ENCODE peak calls at places on chromosomes 6 and 20, in six cellular contexts. J is neural crest cell, M is mesothelial cell of epicardium, Q is suprapubic skin, U is AG10803, W is upper lobe of right lung. C is an unnamed sample.

GRCh38 chr6:43035495-43036194 is 14.2 kb downstream of the RRP36 start:
- DNase-seq in M (no peak), J (no peak), U (no peak), Q (no peak), W (no peak), C (no peak)

GRCh38 chr6:44630125-44631028 is 242.9 kb downstream of the CDC5L start:
- DNase-seq in J (peak), M (no peak), Q (no peak), U (peak), W (no peak), C (no peak)

GRCh38 chr6:138162104-138162946 is 586 bp downstream of the ARFGEF3 start:
- DNase-seq in J (no peak), U (no peak), W (peak), Q (peak), M (no peak), C (no peak)

GRCh38 chr6:145372671-145373123 is 362.6 kb downstream of the EPM2A start:
- DNase-seq in U (peak), Q (no peak), W (no peak), J (no peak), M (no peak), C (no peak)

GRCh38 chr20:46126440-46127056 is 8.4 kb downstream of the CD40 start:
- DNase-seq in U (no peak), M (no peak), J (no peak), Q (peak), W (no peak), C (no peak)

GRCh38 chr6:139984317-139984716 is 609.9 kb upstream of the CITED2 start:
- DNase-seq in J (no peak), M (no peak), U (no peak), Q (no peak), W (no peak), C (no peak)

GRCh38 chr6:152130441-152130840 is 323.0 kb downstream of the ESR1 start:
- DNase-seq in J (no peak), Q (no peak), M (no peak), U (peak), W (no peak), C (no peak)

GRCh38 chr6:66814156-66814555 is 1107.1 kb upstream of the EYS start:
- DNase-seq in Q (no peak), J (no peak), W (no peak), U (no peak), M (no peak), C (no peak)

DNA sequence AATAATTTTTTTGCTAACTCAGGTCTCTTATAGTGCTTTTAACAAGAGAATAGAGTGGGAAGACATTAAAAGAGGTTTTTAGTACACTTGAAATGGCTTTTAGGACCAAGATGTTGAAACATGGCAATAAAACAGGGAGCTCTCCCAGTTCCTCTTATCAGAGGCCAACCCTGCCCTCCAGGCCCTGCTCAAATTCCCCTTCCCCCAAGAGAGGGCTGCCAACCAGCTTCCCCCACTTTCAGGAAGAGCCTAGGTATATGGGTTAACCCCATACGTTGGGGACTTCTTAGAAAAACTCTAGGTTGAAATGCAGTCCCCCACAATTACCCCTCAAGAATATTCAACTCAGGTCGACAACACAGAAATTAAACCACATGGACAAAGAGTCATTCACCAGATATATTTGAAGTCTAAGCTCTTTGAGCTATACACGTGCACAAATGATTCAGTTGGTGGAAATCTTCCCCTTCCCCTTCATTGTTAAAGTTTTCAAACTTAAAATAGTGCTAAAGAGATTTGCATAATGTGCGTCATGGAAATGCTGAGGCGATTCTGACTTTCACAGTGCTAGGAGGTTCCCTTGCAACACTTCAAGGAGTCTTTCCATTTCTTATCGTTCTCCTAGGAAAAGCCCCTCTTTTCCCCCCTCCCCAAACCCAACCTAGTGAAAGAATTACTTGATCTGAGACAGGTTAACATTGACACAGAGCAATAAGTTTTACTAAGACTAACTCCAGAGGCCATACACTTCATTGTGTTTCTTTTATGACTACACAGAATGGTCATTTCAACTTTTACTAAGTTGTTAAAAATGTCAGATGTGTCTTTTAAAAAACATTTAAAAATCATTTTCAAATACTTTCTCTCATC is 49.8 kb upstream of the ENPP5 start:
- DNase-seq in Q (no peak), W (no peak), U (no peak), M (no peak), J (no peak), C (no peak)
- TF ChIP-seq CTCF in Q (no peak), W (no peak), U (no peak), M (no peak), J (no peak), C (no peak)

GRCh38 chr6:27611451-27611850 is 138.5 kb upstream of the ZNF184 start:
- DNase-seq in M (no peak), Q (no peak), J (no peak), U (no peak), W (no peak), C (no peak)

GRCh38 chr6:27605401-27606342 is 132.8 kb upstream of the ZNF184 start:
- DNase-seq in M (peak), J (peak), W (no peak), U (peak), Q (no peak), C (no peak)

GRCh38 chr6:27604986-27605385 is 132.1 kb upstream of the ZNF184 start:
- DNase-seq in W (no peak), M (no peak), Q (no peak), U (no peak), J (no peak), C (no peak)

DNA sequence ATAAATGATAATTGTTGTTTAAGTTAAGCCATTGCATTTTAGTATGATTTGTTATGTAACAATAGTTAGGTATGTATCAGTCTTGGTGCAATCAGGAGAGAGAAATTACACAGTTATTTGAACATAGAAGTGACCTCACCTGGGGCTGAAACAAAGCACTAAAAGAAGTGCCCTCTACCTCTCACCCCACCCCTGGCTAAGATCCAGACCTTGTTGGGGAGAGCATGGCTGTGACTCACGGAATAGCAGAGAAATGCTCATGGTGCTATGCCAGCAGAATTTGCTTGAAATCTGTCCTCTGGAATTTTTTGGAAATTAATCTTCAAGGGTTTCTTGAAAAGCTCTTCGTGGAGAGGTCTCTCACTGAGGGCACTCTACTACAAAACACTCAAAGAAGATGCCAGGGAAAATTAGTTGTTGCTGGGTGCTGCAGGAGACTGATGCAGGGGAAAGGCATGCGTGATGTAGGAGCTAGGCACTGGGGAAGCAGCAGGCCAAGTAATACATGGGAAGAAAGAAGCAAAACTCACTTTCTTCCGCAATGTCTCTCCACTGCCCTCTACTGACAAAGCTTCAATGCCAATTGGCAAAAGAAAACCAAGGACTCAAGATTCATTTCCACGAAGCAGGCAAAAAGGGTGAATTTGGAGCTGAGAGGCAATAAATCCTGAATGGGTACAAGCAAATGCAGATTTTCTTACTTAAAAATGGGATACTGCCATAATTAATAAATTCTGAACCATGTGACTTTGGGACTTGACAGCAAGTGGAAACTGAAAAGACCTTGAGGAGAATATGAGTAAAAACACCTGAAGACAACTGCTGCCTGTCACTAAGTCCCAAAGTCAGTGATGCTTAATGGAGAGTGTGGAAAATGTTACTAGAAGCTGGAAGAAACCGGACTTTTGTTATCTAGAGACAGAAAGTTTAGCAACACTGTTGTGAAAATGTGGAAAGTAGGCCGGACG is 136.3 kb upstream of the ZNF184 start:
- DNase-seq in W (no peak), U (peak), Q (no peak), M (no peak), J (no peak), C (no peak)
- TF ChIP-seq CTCF in W (peak), U (peak), Q (peak), M (no peak), J (peak), C (no peak)

DNA sequence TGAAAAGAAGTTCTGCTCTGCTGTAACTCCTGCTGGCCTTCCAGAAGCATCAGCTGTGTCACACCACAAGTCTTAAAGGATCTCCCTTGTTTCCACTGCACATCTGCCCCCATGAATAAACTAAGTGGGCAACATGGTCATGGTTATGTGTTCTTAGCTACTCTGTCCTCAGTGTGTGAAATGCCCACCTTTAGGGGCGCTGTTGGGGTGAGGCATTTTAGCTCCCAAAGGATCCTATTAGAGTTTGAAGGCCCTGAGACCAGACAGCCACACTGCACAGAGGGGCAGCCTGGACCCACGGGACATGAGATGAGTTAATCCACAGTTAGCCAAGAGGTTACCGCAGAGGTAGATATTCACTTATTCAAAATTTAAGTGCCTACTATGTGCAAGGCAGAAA is 294.3 kb upstream of the QKI start:
- DNase-seq in U (no peak), M (no peak), W (no peak), Q (no peak), J (no peak), C (no peak)
- TF ChIP-seq CTCF in U (no peak), M (no peak), W (no peak), Q (no peak), J (no peak), C (no peak)

DNA sequence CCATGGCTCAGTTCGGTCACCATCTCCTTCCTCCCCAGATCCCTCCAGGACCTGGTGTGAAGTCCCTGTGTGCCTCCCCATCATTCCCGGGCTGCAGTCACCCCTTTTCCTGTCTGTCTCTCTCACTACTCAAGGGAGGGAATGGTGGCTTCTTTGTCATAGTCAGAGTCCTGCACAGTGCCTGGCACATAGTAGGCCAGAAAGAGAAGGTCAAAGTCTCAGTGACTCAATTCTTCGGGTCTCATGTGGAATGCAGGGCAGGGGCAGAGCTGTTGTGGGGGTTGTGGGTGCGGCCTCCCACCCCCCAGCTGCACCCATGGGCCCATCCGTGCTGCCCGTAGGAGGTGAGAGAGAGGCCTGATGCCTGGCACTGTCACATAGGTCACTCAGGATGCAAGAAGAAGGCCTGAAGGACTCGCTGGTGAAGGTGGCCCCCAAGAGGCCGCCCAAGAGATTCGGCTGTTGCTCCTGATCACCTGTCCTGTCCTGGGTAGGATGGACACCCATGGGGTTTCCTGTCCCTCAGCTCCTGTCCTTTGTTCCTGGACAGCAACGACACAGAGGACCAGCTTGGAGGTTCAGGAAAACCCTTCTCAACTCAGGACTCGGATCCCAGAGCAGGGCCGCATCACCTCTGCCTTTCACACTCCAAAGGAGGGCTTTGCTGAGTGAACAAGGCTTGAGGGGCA is 34.1 kb downstream of the RAB44 start:
- DNase-seq in M (no peak), Q (no peak), W (no peak), J (no peak), U (no peak), C (no peak)
- TF ChIP-seq CTCF in M (no peak), Q (no peak), W (no peak), J (no peak), U (no peak), C (no peak)

GRCh38 chr6:111417946-111418345 is 65.1 kb downstream of the REV3L start:
- DNase-seq in U (peak), M (no peak), J (no peak), W (no peak), Q (no peak), C (no peak)

GRCh38 chr6:111414373-111414772 is 68.6 kb downstream of the REV3L start:
- DNase-seq in M (no peak), J (no peak), W (no peak), U (no peak), Q (no peak), C (no peak)

GRCh38 chr6:111418971-111419693 is 63.9 kb downstream of the REV3L start:
- DNase-seq in Q (no peak), M (no peak), U (peak), J (no peak), W (no peak), C (no peak)

GRCh38 chr6:111417181-111417585 is 65.8 kb downstream of the REV3L start:
- DNase-seq in U (peak), J (no peak), Q (no peak), M (no peak), W (no peak), C (no peak)

GRCh38 chr6:111416529-111416928 is 66.5 kb downstream of the REV3L start:
- DNase-seq in M (no peak), U (peak), W (no peak), J (no peak), Q (no peak), C (no peak)
- TF ChIP-seq CTCF in M (no peak), U (no peak), W (no peak), J (no peak), Q (no peak), C (no peak)

GRCh38 chr6:38134704-38135088 is 315.2 kb downstream of the ZFAND3 start:
- DNase-seq in U (no peak), M (no peak), W (no peak), Q (no peak), J (no peak), C (no peak)
- TF ChIP-seq CTCF in U (no peak), M (no peak), W (no peak), Q (no peak), J (no peak), C (no peak)

DNA sequence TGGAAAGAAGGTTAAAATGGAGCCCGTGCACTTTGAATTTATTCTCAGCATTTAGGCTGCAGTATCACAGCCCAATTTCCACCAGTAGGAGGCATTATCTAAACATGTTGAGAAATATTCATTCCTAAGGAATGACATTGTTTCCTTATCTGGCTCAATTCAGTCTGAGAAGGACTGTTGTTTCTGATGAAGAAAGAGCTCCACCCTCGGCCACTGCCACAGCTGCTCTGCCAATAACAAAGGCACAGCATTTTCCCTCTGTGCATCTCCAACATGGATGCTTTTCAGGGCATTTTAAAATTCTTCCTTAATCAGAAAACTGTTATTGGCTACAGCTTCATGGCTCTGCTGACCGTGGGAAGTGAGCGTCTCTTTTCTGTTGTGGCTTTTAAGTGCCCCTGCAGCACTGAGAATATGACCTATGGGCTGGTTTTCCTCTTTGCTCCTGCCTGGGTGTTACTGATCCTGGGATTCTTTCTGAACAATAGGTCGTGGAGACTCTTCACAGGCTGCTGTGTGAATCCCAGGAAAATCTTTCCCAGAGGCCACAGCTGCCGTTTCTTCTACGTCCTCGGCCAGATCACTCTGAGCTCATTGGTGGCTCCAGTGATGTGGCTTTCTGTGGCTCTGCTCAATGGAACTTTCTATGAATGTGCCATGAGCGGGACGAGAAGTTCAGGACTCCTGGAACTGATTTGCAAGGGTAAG is at the start of gene CALHM5:
- DNase-seq in M (no peak), Q (no peak), W (no peak), U (peak), J (no peak), C (peak)
- TF ChIP-seq CTCF in M (peak), Q (peak), W (peak), U (peak), J (peak), C (peak)

GRCh38 chr6:26520840-26521484 is 17.2 kb upstream of the HMGN4 start:
- DNase-seq in U (peak), M (peak), Q (peak), J (peak), W (peak), C (peak)

GRCh38 chr6:26519359-26519758 is 18.8 kb upstream of the HMGN4 start:
- DNase-seq in M (no peak), Q (no peak), J (no peak), W (no peak), U (no peak), C (peak)

GRCh38 chr6:26520088-26520839 is 17.9 kb upstream of the HMGN4 start:
- DNase-seq in W (peak), U (no peak), M (no peak), J (no peak), Q (peak), C (no peak)

GRCh38 chr6:26524722-26525360 is 13.3 kb upstream of the HMGN4 start:
- DNase-seq in M (no peak), W (no peak), U (no peak), Q (no peak), J (no peak), C (no peak)

DNA sequence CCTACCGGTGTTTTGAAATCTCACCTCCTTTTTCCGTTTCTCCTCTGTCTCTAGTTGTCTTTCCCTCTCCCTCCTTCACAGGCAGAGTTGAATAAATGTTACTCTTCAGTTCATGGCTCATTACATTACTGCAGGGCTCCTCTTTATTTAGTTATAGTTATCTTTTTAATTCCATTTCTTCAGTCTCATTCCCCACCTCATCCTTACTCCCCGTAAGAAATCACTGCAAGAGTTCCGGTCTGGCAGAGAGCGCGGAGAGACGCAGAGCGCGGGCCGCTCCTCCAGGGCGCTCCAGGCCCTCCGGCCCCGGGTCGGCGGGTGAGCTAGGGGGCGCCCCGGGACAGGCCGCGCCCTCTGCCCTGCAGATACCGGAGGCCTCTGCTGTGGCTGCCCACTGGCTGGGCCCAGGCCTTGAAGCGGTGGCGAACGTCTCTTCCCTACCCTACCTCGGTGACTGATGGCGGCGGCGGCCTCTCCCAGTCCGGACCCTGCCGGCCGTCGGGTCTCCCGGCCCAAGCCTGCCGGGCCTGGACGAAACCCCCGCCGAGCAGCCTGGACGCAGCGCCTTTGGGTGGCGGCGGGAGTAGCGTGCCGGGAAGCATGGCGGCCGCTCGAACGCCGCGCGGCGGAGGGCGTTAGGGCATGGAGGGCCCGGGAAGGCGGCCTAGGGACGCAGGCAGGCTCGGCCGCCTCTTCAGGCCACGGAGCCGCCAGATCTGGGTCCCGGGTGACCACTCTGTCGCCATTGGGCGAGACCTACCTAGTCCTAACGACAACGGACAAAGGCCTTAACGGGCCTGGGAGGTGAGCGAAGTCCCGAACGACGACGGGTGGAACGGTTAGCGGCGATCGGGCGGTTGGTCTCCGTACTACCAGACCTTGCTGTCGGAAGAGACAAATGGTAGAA is 16.4 kb upstream of the HMGN4 start:
- DNase-seq in Q (peak), J (peak), W (peak), U (peak), M (peak), C (peak)
- TF ChIP-seq CTCF in Q (peak), J (peak), W (peak), U (peak), M (no peak), C (peak)

C was measured in ascending aorta.